ENCODE peak calls at places on chromosomes 5 and 9, in ten cellular contexts. One of them, this sample, is unnamed.

GRCh38 chr9:129814432-129815223 is 9.3 kb downstream of the TOR1A start:
- DNase-seq in breast epithelium: no peak
- DNase-seq in sigmoid colon: no peak
- DNase-seq in Panc1: no peak
- DNase-seq in HCT116: no peak
- DNase-seq in stomach: no peak
- DNase-seq in HepG2: no peak
- DNase-seq in prostate gland: no peak
- DNase-seq in GM23338: no peak
- DNase-seq in SK-N-SH: no peak
- DNase-seq in this sample: no peak

GRCh38 chr5:35487255-35488035 is 130.2 kb upstream of the SPEF2 start:
- DNase-seq in HepG2: no peak
- DNase-seq in GM23338: no peak
- DNase-seq in prostate gland: no peak
- DNase-seq in SK-N-SH: no peak
- DNase-seq in sigmoid colon: no peak
- DNase-seq in stomach: no peak
- DNase-seq in Panc1: no peak
- DNase-seq in breast epithelium: no peak
- DNase-seq in HCT116: no peak
- DNase-seq in this sample: no peak

GRCh38 chr5:177462021-177462670 is 11.3 kb downstream of the DBN1 start:
- DNase-seq in prostate gland: no peak
- DNase-seq in breast epithelium: no peak
- DNase-seq in Panc1: no peak
- DNase-seq in GM23338: no peak
- DNase-seq in sigmoid colon: no peak
- DNase-seq in stomach: no peak
- DNase-seq in SK-N-SH: no peak
- DNase-seq in HCT116: no peak
- DNase-seq in HepG2: no peak
- DNase-seq in this sample: peak

GRCh38 chr9:92620870-92621269 is 49.1 kb downstream of the IPPK start:
- DNase-seq in HepG2: no peak
- DNase-seq in SK-N-SH: no peak
- DNase-seq in breast epithelium: peak
- DNase-seq in HCT116: no peak
- DNase-seq in prostate gland: no peak
- DNase-seq in sigmoid colon: peak
- DNase-seq in GM23338: no peak
- DNase-seq in stomach: no peak
- DNase-seq in Panc1: no peak
- DNase-seq in this sample: no peak

GRCh38 chr5:122608222-122608621 is 166.7 kb upstream of the SNX2 start:
- DNase-seq in Panc1: no peak
- DNase-seq in sigmoid colon: no peak
- DNase-seq in stomach: no peak
- DNase-seq in HCT116: no peak
- DNase-seq in GM23338: no peak
- DNase-seq in breast epithelium: no peak
- DNase-seq in HepG2: no peak
- DNase-seq in prostate gland: no peak
- DNase-seq in SK-N-SH: no peak
- DNase-seq in this sample: no peak

GRCh38 chr9:92432972-92433548 is 8.8 kb upstream of the OMD start:
- DNase-seq in GM23338: no peak
- DNase-seq in breast epithelium: no peak
- DNase-seq in HepG2: no peak
- DNase-seq in prostate gland: no peak
- DNase-seq in sigmoid colon: no peak
- DNase-seq in SK-N-SH: no peak
- DNase-seq in Panc1: no peak
- DNase-seq in stomach: no peak
- DNase-seq in HCT116: no peak
- DNase-seq in this sample: no peak

GRCh38 chr9:124553738-124554137 is 46.5 kb upstream of the NR5A1 start:
- DNase-seq in sigmoid colon: no peak
- DNase-seq in prostate gland: no peak
- DNase-seq in HepG2: no peak
- DNase-seq in GM23338: no peak
- DNase-seq in SK-N-SH: no peak
- DNase-seq in stomach: no peak
- DNase-seq in Panc1: no peak
- DNase-seq in HCT116: no peak
- DNase-seq in breast epithelium: no peak
- DNase-seq in this sample: no peak

GRCh38 chr5:167573274-167574127 is 717.9 kb upstream of the WWC1 start:
- DNase-seq in SK-N-SH: peak
- DNase-seq in GM23338: peak
- DNase-seq in prostate gland: peak
- DNase-seq in sigmoid colon: no peak
- DNase-seq in HCT116: no peak
- DNase-seq in breast epithelium: no peak
- DNase-seq in stomach: no peak
- DNase-seq in Panc1: no peak
- DNase-seq in HepG2: no peak
- DNase-seq in this sample: no peak

GRCh38 chr5:154158379-154158738 is 32.2 kb upstream of the GALNT10 start:
- DNase-seq in stomach: no peak
- DNase-seq in HCT116: no peak
- DNase-seq in Panc1: no peak
- DNase-seq in SK-N-SH: no peak
- DNase-seq in prostate gland: no peak
- DNase-seq in GM23338: no peak
- DNase-seq in HepG2: no peak
- DNase-seq in sigmoid colon: no peak
- DNase-seq in breast epithelium: no peak
- DNase-seq in this sample: no peak

GRCh38 chr5:109396965-109397364 is 12.8 kb downstream of the PJA2 start:
- DNase-seq in stomach: no peak
- DNase-seq in SK-N-SH: no peak
- DNase-seq in Panc1: no peak
- DNase-seq in sigmoid colon: no peak
- DNase-seq in GM23338: no peak
- DNase-seq in HepG2: no peak
- DNase-seq in breast epithelium: no peak
- DNase-seq in HCT116: no peak
- DNase-seq in prostate gland: no peak
- DNase-seq in this sample: no peak

GRCh38 chr5:120082316-120083068 is 381.6 kb upstream of the PRR16 start:
- DNase-seq in SK-N-SH: no peak
- DNase-seq in stomach: no peak
- DNase-seq in prostate gland: no peak
- DNase-seq in GM23338: no peak
- DNase-seq in Panc1: no peak
- DNase-seq in sigmoid colon: no peak
- DNase-seq in HepG2: no peak
- DNase-seq in breast epithelium: no peak
- DNase-seq in HCT116: no peak
- DNase-seq in this sample: no peak
- TF ChIP-seq CTCF in SK-N-SH: peak
- TF ChIP-seq CTCF in stomach: no peak
- TF ChIP-seq CTCF in prostate gland: no peak
- TF ChIP-seq CTCF in GM23338: no peak
- TF ChIP-seq CTCF in Panc1: no peak
- TF ChIP-seq CTCF in sigmoid colon: no peak
- TF ChIP-seq CTCF in HepG2: no peak
- TF ChIP-seq CTCF in breast epithelium: no peak
- TF ChIP-seq CTCF in HCT116: no peak
- TF ChIP-seq CTCF in this sample: no peak

GRCh38 chr5:133404724-133405123 is 207.6 kb downstream of the FSTL4 start:
- DNase-seq in prostate gland: no peak
- DNase-seq in GM23338: peak
- DNase-seq in HepG2: no peak
- DNase-seq in SK-N-SH: no peak
- DNase-seq in breast epithelium: no peak
- DNase-seq in sigmoid colon: no peak
- DNase-seq in Panc1: no peak
- DNase-seq in HCT116: no peak
- DNase-seq in stomach: no peak
- DNase-seq in this sample: no peak

GRCh38 chr5:133405275-133406034 is 206.9 kb downstream of the FSTL4 start:
- DNase-seq in GM23338: no peak
- DNase-seq in HCT116: no peak
- DNase-seq in HepG2: no peak
- DNase-seq in sigmoid colon: no peak
- DNase-seq in breast epithelium: no peak
- DNase-seq in Panc1: no peak
- DNase-seq in SK-N-SH: no peak
- DNase-seq in prostate gland: no peak
- DNase-seq in stomach: no peak
- DNase-seq in this sample: no peak

GRCh38 chr5:133401731-133402347 is 210.5 kb downstream of the FSTL4 start:
- DNase-seq in Panc1: no peak
- DNase-seq in prostate gland: no peak
- DNase-seq in stomach: no peak
- DNase-seq in GM23338: no peak
- DNase-seq in sigmoid colon: no peak
- DNase-seq in HCT116: no peak
- DNase-seq in HepG2: no peak
- DNase-seq in SK-N-SH: no peak
- DNase-seq in breast epithelium: no peak
- DNase-seq in this sample: no peak

GRCh38 chr5:133402781-133403180 is 209.6 kb downstream of the FSTL4 start:
- DNase-seq in GM23338: no peak
- DNase-seq in HepG2: no peak
- DNase-seq in HCT116: no peak
- DNase-seq in sigmoid colon: no peak
- DNase-seq in stomach: no peak
- DNase-seq in SK-N-SH: no peak
- DNase-seq in breast epithelium: no peak
- DNase-seq in prostate gland: no peak
- DNase-seq in Panc1: no peak
- DNase-seq in this sample: no peak

DNA sequence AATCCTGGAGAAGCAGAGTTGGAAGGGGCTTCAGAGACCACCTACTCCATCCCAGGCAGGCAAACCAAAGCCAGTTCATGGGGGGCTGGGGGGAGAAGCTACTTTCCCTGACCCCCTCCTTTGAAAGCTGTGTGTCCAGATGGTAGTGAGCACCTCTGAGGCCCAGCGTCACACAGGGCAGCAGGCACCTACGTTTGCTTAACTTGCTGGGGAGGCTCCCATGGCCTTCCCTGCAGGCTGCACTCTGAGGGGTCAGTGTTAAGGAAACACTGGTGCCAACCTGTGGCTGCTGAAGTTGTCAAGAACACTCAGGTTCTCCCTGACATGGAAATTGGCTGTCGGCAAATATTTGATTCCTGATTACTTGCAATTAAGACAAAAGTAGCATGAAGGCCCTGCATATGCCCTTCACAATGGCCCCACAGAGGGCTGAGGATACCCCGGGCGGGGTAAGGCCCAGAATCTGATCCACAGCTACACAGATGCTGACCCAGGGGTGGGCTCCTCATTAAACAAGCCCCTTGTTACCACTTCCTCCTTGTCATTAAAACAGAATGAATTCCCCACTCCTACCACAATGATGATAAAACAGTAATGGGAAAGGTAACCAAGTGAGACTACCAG is 208.5 kb downstream of the FSTL4 start:
- DNase-seq in SK-N-SH: no peak
- DNase-seq in HCT116: no peak
- DNase-seq in sigmoid colon: no peak
- DNase-seq in HepG2: no peak
- DNase-seq in Panc1: no peak
- DNase-seq in prostate gland: no peak
- DNase-seq in GM23338: no peak
- DNase-seq in stomach: no peak
- DNase-seq in breast epithelium: no peak
- DNase-seq in this sample: no peak
- TF ChIP-seq POLR2AphosphoS5 in SK-N-SH: no peak
- TF ChIP-seq POLR2AphosphoS5 in HCT116: no peak
- TF ChIP-seq POLR2AphosphoS5 in sigmoid colon: no peak
- TF ChIP-seq POLR2AphosphoS5 in HepG2: no peak
- TF ChIP-seq POLR2AphosphoS5 in Panc1: no peak
- TF ChIP-seq POLR2AphosphoS5 in prostate gland: no peak
- TF ChIP-seq POLR2AphosphoS5 in GM23338: no peak
- TF ChIP-seq POLR2AphosphoS5 in stomach: no peak
- TF ChIP-seq POLR2AphosphoS5 in breast epithelium: no peak
- TF ChIP-seq POLR2AphosphoS5 in this sample: no peak

DNA sequence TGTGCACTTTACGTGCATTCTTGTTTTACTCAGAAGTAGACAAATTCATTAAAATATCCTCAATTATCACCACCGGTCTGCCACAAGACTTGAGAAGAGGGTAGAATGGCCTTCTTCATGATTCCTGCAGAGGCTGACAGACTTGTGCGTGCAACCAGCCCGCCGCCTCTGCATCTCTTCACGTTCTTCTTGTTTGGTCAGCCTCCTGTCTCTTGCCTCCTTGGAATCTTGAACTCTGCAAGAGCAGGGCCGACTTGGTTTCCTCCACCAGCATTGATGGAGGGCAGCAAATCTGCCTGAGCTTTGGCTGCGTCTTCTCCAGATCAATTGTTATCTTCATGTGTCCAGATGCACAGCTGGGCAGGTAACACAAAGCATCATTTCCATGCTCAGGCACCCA is 20.2 kb downstream of the UBE2QL1 start:
- DNase-seq in Panc1: no peak
- DNase-seq in SK-N-SH: no peak
- DNase-seq in breast epithelium: no peak
- DNase-seq in sigmoid colon: peak
- DNase-seq in HCT116: no peak
- DNase-seq in prostate gland: no peak
- DNase-seq in stomach: no peak
- DNase-seq in GM23338: no peak
- DNase-seq in HepG2: no peak
- DNase-seq in this sample: no peak
- TF ChIP-seq CTCF in Panc1: no peak
- TF ChIP-seq CTCF in SK-N-SH: no peak
- TF ChIP-seq CTCF in breast epithelium: no peak
- TF ChIP-seq CTCF in sigmoid colon: no peak
- TF ChIP-seq CTCF in HCT116: no peak
- TF ChIP-seq CTCF in prostate gland: no peak
- TF ChIP-seq CTCF in stomach: no peak
- TF ChIP-seq CTCF in GM23338: no peak
- TF ChIP-seq CTCF in HepG2: no peak
- TF ChIP-seq CTCF in this sample: no peak

DNA sequence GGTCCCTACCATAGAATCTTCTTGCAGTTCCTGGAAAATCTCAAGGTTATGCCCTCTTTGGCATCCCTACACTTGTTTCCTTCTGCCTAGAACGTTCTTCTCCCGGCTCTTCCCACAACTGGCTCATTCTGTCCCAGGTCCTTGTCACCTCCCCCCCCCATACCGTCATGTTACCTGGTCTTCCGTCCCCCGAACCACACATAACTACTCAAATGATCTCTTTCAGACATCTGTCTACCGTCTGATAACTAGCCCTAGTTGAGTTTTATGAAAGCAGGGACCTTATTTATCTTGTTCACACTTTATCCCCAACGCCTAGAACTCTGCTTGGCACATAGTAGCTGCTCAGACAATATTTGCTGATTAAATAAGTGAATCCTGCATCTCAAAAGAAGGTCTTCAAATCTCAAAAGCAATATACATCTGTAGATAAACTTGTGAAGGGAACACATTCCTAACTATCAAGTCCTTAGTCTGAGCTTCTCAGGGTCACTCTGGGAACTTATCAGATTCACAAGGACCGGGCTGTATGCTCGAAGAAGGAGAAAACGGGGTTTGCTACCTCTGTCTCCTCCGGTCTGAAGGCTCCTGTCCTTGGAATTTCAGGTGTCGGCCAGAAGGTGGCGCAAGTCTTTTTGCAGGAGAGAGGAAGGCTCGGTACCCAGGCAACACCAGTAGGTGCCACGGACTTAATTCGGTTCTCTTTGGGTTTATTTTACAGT is 30.0 kb downstream of the LCP2 start:
- DNase-seq in GM23338: peak
- DNase-seq in sigmoid colon: peak
- DNase-seq in Panc1: peak
- DNase-seq in stomach: peak
- DNase-seq in HCT116: peak
- DNase-seq in breast epithelium: peak
- DNase-seq in HepG2: peak
- DNase-seq in SK-N-SH: peak
- DNase-seq in prostate gland: peak
- DNase-seq in this sample: peak
- TF ChIP-seq POLR2AphosphoS5 in GM23338: no peak
- TF ChIP-seq POLR2AphosphoS5 in sigmoid colon: peak
- TF ChIP-seq POLR2AphosphoS5 in Panc1: no peak
- TF ChIP-seq POLR2AphosphoS5 in stomach: no peak
- TF ChIP-seq POLR2AphosphoS5 in HCT116: no peak
- TF ChIP-seq POLR2AphosphoS5 in breast epithelium: no peak
- TF ChIP-seq POLR2AphosphoS5 in HepG2: no peak
- TF ChIP-seq POLR2AphosphoS5 in SK-N-SH: no peak
- TF ChIP-seq POLR2AphosphoS5 in prostate gland: peak
- TF ChIP-seq POLR2AphosphoS5 in this sample: no peak